ENCODE peak calls at places on chromosomes 5 and 9, in ten cellular contexts. O is nephron progenitor cell, A is mucosa of descending colon, S is spleen, L is HL-60, M is Calu3, Z is left ventricle myocardium inferior, D is osteocyte, G is K562, X is transverse colon. Y is an unnamed sample.

GRCh38 chr5:132095077-132095744 is 21.6 kb downstream of the CSF2 start:
- DNase-seq in O (no peak), A (no peak), S (no peak), L (no peak), M (no peak), Z (no peak), D (peak), G (no peak), X (no peak), Y (no peak)

GRCh38 chr5:23405316-23406068 is 101.9 kb upstream of the PRDM9 start:
- DNase-seq in O (no peak), A (no peak), S (no peak), L (peak), M (no peak), Z (no peak), D (no peak), G (no peak), X (no peak), Y (no peak)

GRCh38 chr9:134033516-134034214 is 8.4 kb downstream of the BRD3OS start:
- DNase-seq in O (no peak), A (no peak), S (peak), L (no peak), M (no peak), Z (no peak), D (no peak), G (no peak), X (no peak), Y (no peak)

GRCh38 chr5:65126192-65126591 is 355.5 kb downstream of the ADAMTS6 start:
- DNase-seq in O (no peak), A (no peak), S (no peak), L (no peak), M (no peak), Z (no peak), D (no peak), G (no peak), X (no peak), Y (no peak)

GRCh38 chr5:180043381-180043780 is 28.2 kb downstream of the RNF130 start:
- DNase-seq in O (no peak), A (no peak), S (no peak), L (no peak), M (no peak), Z (no peak), D (no peak), G (no peak), X (no peak), Y (no peak)

GRCh38 chr5:140220032-140220697 is 45.2 kb downstream of the CYSTM1 start:
- DNase-seq in O (no peak), A (no peak), S (no peak), L (no peak), M (no peak), Z (no peak), D (no peak), G (no peak), X (no peak), Y (no peak)

GRCh38 chr5:8577792-8578191 is 708.8 kb downstream of the MTRR start:
- DNase-seq in O (no peak), A (no peak), S (no peak), L (no peak), M (no peak), Z (no peak), D (no peak), G (no peak), X (no peak), Y (no peak)

GRCh38 chr9:90773593-90773992 is 28.0 kb upstream of the SYK start:
- DNase-seq in O (no peak), A (no peak), S (no peak), L (no peak), M (peak), Z (no peak), D (no peak), G (peak), X (peak), Y (no peak)

GRCh38 chr9:6842584-6842947 is 84.8 kb downstream of the KDM4C start:
- DNase-seq in O (no peak), A (no peak), S (no peak), L (no peak), M (no peak), Z (no peak), D (no peak), G (no peak), X (no peak), Y (no peak)

GRCh38 chr5:87099246-87099914 is 168.3 kb upstream of the RASA1 start:
- DNase-seq in O (no peak), A (no peak), S (no peak), L (no peak), M (no peak), Z (no peak), D (no peak), G (no peak), X (peak), Y (no peak)

GRCh38 chr5:173963867-173964429 is 25.0 kb upstream of the C5orf47 start:
- DNase-seq in O (peak), A (peak), S (no peak), L (no peak), M (peak), Z (no peak), D (no peak), G (no peak), X (peak), Y (no peak)

GRCh38 chr5:54718647-54719046 is 201.1 kb downstream of the SNX18 start:
- DNase-seq in O (no peak), A (no peak), S (no peak), L (no peak), M (no peak), Z (peak), D (no peak), G (no peak), X (no peak), Y (no peak)

GRCh38 chr5:142653321-142653720 is 32.6 kb downstream of the FGF1 start:
- DNase-seq in O (no peak), A (no peak), S (no peak), L (no peak), M (no peak), Z (no peak), D (no peak), G (no peak), X (no peak), Y (no peak)

GRCh38 chr9:37309136-37309535 is 113.4 kb upstream of the GRHPR start:
- DNase-seq in O (no peak), A (no peak), S (no peak), L (no peak), M (no peak), Z (no peak), D (no peak), G (no peak), X (peak), Y (peak)

GRCh38 chr9:134404376-134405358 is 78.4 kb downstream of the RXRA start:
- DNase-seq in O (no peak), A (no peak), S (no peak), L (no peak), M (no peak), Z (no peak), D (no peak), G (no peak), X (no peak), Y (no peak)

GRCh38 chr9:89872426-89872912 is 267.7 kb downstream of the GADD45G start:
- DNase-seq in O (no peak), A (no peak), S (peak), L (no peak), M (no peak), Z (no peak), D (peak), G (no peak), X (no peak), Y (no peak)

GRCh38 chr5:20832204-20833080 is 844.4 kb upstream of the CDH18 start:
- DNase-seq in O (no peak), A (no peak), S (no peak), L (no peak), M (no peak), Z (no peak), D (no peak), G (peak), X (no peak), Y (no peak)

GRCh38 chr9:23590601-23591000 is 235.4 kb downstream of the ELAVL2 start:
- DNase-seq in O (no peak), A (no peak), S (no peak), L (no peak), M (no peak), Z (no peak), D (no peak), G (no peak), X (no peak), Y (no peak)

GRCh38 chr9:114287001-114287762 is 35.7 kb upstream of the ORM1 start:
- DNase-seq in O (no peak), A (peak), S (peak), L (no peak), M (no peak), Z (peak), D (peak), G (no peak), X (no peak), Y (no peak)

GRCh38 chr5:51958473-51958872 is 575.2 kb downstream of the ISL1 start:
- DNase-seq in O (no peak), A (no peak), S (no peak), L (no peak), M (no peak), Z (no peak), D (no peak), G (no peak), X (no peak), Y (no peak)

GRCh38 chr9:127813739-127814226 is 11.1 kb downstream of the FPGS start:
- DNase-seq in O (no peak), A (no peak), S (no peak), L (no peak), M (no peak), Z (no peak), D (no peak), G (no peak), X (no peak), Y (no peak)

GRCh38 chr5:54207566-54207965 is 102.8 kb downstream of the ARL15 start:
- DNase-seq in O (no peak), A (no peak), S (no peak), L (no peak), M (no peak), Z (no peak), D (no peak), G (no peak), X (no peak), Y (no peak)

GRCh38 chr9:77544491-77545000 is 103.6 kb downstream of the GNA14 start:
- DNase-seq in O (no peak), A (no peak), S (no peak), L (no peak), M (no peak), Z (no peak), D (no peak), G (no peak), X (no peak), Y (no peak)

GRCh38 chr5:177367981-177368960 is 10.5 kb downstream of the RGS14 start:
- DNase-seq in O (no peak), A (no peak), S (no peak), L (no peak), M (no peak), Z (no peak), D (no peak), G (no peak), X (no peak), Y (no peak)

GRCh38 chr9:129776938-129777768 is 24.3 kb upstream of the PTGES start:
- DNase-seq in O (peak), A (peak), S (peak), L (peak), M (peak), Z (peak), D (peak), G (peak), X (peak), Y (peak)

GRCh38 chr5:7606840-7607453 is 211.0 kb downstream of the ADCY2 start:
- DNase-seq in O (no peak), A (no peak), S (no peak), L (no peak), M (no peak), Z (no peak), D (no peak), G (no peak), X (no peak), Y (no peak)

GRCh38 chr9:89730715-89731114 is 125.9 kb downstream of the GADD45G start:
- DNase-seq in O (peak), A (no peak), S (no peak), L (no peak), M (no peak), Z (no peak), D (no peak), G (no peak), X (no peak), Y (no peak)

GRCh38 chr5:169280286-169280685 is 20.7 kb downstream of the SLIT3 start:
- DNase-seq in O (no peak), A (no peak), S (no peak), L (no peak), M (no peak), Z (no peak), D (no peak), G (no peak), X (no peak), Y (no peak)

GRCh38 chr9:35350827-35351549 is 138.9 kb upstream of the RUSC2 start:
- DNase-seq in O (no peak), A (no peak), S (no peak), L (no peak), M (no peak), Z (no peak), D (no peak), G (no peak), X (no peak), Y (no peak)

GRCh38 chr5:2741946-2742345 is 9.5 kb downstream of the IRX2 start:
- DNase-seq in O (no peak), A (no peak), S (no peak), L (no peak), M (no peak), Z (no peak), D (no peak), G (no peak), X (no peak), Y (no peak)

GRCh38 chr9:118614011-118614410 is 755.2 kb downstream of the BRINP1 start:
- DNase-seq in O (no peak), A (no peak), S (no peak), L (no peak), M (no peak), Z (no peak), D (no peak), G (no peak), X (no peak), Y (no peak)

GRCh38 chr5:126917918-126918623 is 112.3 kb downstream of the MARCHF3 start:
- DNase-seq in O (peak), A (no peak), S (no peak), L (no peak), M (peak), Z (no peak), D (no peak), G (peak), X (no peak), Y (no peak)

GRCh38 chr9:79233542-79233941 is 338.2 kb upstream of the TLE4 start:
- DNase-seq in O (no peak), A (no peak), S (no peak), L (no peak), M (no peak), Z (no peak), D (no peak), G (peak), X (no peak), Y (peak)

GRCh38 chr9:127344373-127344995 is 52.5 kb upstream of the SLC2A8 start:
- DNase-seq in O (no peak), A (no peak), S (no peak), L (no peak), M (no peak), Z (no peak), D (no peak), G (no peak), X (no peak), Y (no peak)

GRCh38 chr9:131530546-131530929 is 525 bp downstream of the UCK1 start:
- DNase-seq in O (peak), A (no peak), S (peak), L (no peak), M (peak), Z (peak), D (no peak), G (peak), X (peak), Y (peak)
- TF ChIP-seq CTCF in O (no peak), A (no peak), S (peak), L (no peak), M (peak), Z (peak), D (peak), G (no peak), X (peak), Y (peak)

GRCh38 chr9:33815781-33816180 is 1.2 kb upstream of the UBE2R2 start:
- DNase-seq in O (no peak), A (no peak), S (no peak), L (no peak), M (no peak), Z (no peak), D (peak), G (no peak), X (no peak), Y (no peak)

GRCh38 chr9:33814816-33815215 is 2.1 kb upstream of the UBE2R2 start:
- DNase-seq in O (no peak), A (no peak), S (no peak), L (no peak), M (no peak), Z (no peak), D (no peak), G (no peak), X (no peak), Y (no peak)

GRCh38 chr9:33817327-33818166 is 587 bp downstream of the UBE2R2 start:
- DNase-seq in O (peak), A (peak), S (peak), L (peak), M (peak), Z (peak), D (peak), G (peak), X (peak), Y (peak)

GRCh38 chr9:33816327-33817252 is at the start of gene UBE2R2:
- DNase-seq in O (peak), A (peak), S (peak), L (peak), M (peak), Z (peak), D (peak), G (peak), X (peak), Y (peak)

DNA sequence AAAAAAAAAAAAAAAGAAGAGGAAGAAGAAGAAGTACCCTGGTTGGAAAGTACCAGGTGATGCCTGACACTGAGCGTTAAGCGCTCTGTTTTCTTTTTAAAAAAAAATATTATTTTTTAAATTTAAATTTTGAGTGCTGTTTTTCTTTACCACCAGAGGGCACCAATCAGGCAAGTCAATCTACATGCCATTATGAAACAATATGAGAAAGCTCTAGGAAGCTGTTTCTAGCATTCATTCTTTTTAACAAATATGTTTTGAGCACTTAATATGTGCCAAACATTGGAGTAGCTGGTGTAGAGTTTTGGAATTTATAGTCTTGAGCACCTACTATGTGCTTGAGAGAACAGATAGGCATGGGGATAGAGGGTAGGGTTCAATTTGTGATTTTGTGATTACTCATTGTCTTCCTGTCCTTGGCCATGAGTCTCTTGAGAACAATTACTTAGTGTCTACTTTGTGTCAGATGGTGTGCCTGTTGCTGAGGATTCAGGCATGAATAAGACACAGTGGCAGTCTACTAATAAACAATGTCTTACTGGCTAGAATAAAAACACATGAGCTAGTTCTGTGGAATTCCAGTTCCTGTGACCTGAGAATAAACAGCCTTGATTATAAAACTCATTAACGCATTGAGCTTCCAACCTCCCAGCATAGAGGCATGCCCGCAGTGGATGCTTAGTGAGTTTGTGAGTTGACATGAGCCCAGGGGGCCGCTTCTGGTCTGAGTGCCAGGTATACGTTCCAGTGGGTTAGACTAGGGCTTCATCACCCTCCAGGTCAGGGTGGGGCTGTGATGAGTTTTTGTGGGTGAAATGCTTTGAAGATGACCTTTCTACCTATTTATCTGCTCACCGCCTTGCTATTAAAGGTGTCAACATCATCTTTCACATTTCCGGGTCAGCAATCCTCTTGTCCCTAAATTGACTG is 3.0 kb upstream of the UBE2R2 start:
- DNase-seq in O (no peak), A (no peak), S (no peak), L (no peak), M (peak), Z (no peak), D (peak), G (peak), X (no peak), Y (peak)
- TF ChIP-seq CTCF in O (peak), A (peak), S (peak), L (no peak), M (peak), Z (peak), D (peak), G (peak), X (peak), Y (peak)

GRCh38 chr5:35252963-35253362 is 22.7 kb upstream of the PRLR start:
- DNase-seq in O (no peak), A (no peak), S (no peak), L (no peak), M (no peak), Z (no peak), D (no peak), G (no peak), X (no peak), Y (no peak)

GRCh38 chr5:35248843-35249780 is 18.8 kb upstream of the PRLR start:
- DNase-seq in O (no peak), A (no peak), S (no peak), L (no peak), M (no peak), Z (no peak), D (no peak), G (no peak), X (no peak), Y (no peak)

GRCh38 chr5:35247645-35248034 is 17.4 kb upstream of the PRLR start:
- DNase-seq in O (no peak), A (no peak), S (no peak), L (no peak), M (no peak), Z (no peak), D (no peak), G (no peak), X (no peak), Y (no peak)

DNA sequence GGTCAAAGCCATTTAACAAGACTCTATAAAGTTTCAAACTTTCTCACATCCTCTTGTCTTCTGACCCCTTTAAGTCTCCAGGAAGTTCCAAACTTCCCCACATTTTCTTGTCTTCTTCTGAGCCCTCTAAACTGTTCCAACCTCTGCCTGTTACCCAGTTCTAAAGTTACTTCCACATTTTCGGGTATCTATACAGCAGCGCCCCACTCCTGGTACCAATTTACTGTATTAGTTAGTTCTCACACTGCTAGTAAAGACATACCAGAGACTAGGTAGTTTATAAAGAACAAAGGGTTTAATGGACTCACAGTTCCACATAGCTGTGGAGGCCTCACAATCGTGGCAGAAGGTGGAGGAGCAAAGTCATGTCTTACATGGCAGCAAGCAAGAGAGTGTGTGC is 23.3 kb upstream of the PRLR start:
- DNase-seq in O (no peak), A (no peak), S (no peak), L (no peak), M (no peak), Z (no peak), D (no peak), G (no peak), X (no peak), Y (no peak)
- TF ChIP-seq CTCF in O (no peak), A (no peak), S (no peak), L (no peak), M (no peak), Z (no peak), D (no peak), G (no peak), X (no peak), Y (no peak)

GRCh38 chr5:134784946-134785620 is 26.5 kb downstream of the DDX46 start:
- DNase-seq in O (no peak), A (no peak), S (no peak), L (no peak), M (no peak), Z (no peak), D (no peak), G (no peak), X (no peak), Y (no peak)

GRCh38 chr5:134787692-134788091 is 29.1 kb downstream of the DDX46 start:
- DNase-seq in O (no peak), A (no peak), S (no peak), L (no peak), M (no peak), Z (no peak), D (no peak), G (no peak), X (no peak), Y (no peak)

DNA sequence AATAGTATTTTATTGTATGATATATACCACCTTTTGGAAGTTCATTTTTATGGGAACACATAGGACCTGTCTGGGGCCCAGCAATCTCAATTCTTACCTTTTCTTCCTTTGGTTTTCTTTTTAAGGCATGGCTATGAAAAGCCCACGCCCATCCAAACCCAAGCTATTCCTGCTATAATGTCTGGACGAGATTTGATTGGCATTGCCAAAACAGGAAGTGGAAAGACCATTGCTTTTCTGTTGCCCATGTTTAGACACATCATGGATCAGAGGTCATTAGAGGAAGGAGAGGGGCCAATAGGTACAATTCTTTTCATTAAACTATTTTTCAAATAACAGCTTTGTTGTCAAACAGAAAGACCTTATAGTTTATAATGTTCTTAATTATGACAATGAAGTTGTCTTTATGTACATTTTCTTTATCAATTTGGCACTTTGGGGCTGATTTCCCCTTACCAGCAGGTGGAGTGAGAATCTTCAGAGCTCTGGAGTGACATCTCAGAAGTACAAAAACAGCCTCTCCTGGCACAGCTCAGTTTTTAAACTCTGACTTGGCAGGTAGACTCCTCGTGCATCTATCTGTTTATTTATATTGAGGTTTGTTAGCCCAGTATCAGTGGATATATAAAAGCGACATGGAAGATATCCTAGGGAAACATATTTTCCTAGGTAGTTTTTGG is 25.8 kb downstream of the DDX46 start:
- DNase-seq in O (no peak), A (no peak), S (no peak), L (no peak), M (no peak), Z (no peak), D (no peak), G (no peak), X (no peak), Y (no peak)
- TF ChIP-seq CTCF in O (no peak), A (no peak), S (peak), L (no peak), M (no peak), Z (no peak), D (peak), G (peak), X (no peak), Y (no peak)

Y was measured in activated CD8-positive, alpha-beta T cell treated with anti-CD3 and anti-CD28 coated beads for 36 hours.